ENCODE peak calls at places on chromosomes 11 and 22, in seven cellular contexts. L is retinal pigment epithelial cell, G is GM23338, P is NCI-H1930, O is AG04450, Y is GDM1, X is breast epithelium. C is an unnamed sample.
A peak's percentile ranks its signal among the peaks of the same experiment; 100 is the strongest.

GRCh38 chr11:115696472-115697011 is 192.3 kb upstream of the CADM1 start:
- DNase-seq in P (no peak), Y (no peak), L (no peak), O (no peak), X (no peak), G (no peak), C (no peak)

GRCh38 chr22:33000342-33001280 is 57.6 kb downstream of the SYN3 start:
- DNase-seq in L (no peak), G (peak; percentile 92), O (no peak), P (peak; percentile 30), Y (no peak), X (peak; percentile 61), C (peak; percentile 89)

GRCh38 chr22:42229455-42230149 is 40.9 kb downstream of the TCF20 start:
- DNase-seq in G (no peak), O (no peak), L (no peak), Y (no peak), X (no peak), P (no peak), C (no peak)

GRCh38 chr11:94507485-94507884 is 4.8 kb upstream of the C11orf97 start:
- DNase-seq in O (no peak), G (no peak), P (no peak), Y (no peak), L (no peak), X (no peak), C (no peak)

GRCh38 chr11:116605543-116605942 is 167.2 kb downstream of the BUD13 start:
- DNase-seq in O (no peak), L (peak; percentile 1), P (no peak), G (peak; percentile 95), X (peak; percentile 57), Y (peak; percentile 22), C (peak; percentile 95)

GRCh38 chr22:27980424-27981148 is 61.5 kb upstream of the PITPNB start:
- DNase-seq in L (no peak), G (peak; percentile 79), P (no peak), X (no peak), Y (no peak), O (no peak), C (peak; percentile 73)

GRCh38 chr11:125416993-125417935 is 78.8 kb downstream of the FEZ1 start:
- DNase-seq in O (no peak), G (no peak), P (no peak), X (no peak), L (no peak), Y (no peak), C (no peak)

GRCh38 chr11:109037856-109038780 is 373.2 kb downstream of the DDX10 start:
- DNase-seq in O (no peak), X (no peak), Y (no peak), L (peak; percentile 86), G (no peak), P (no peak), C (no peak)

GRCh38 chr11:21798216-21798615 is 394.7 kb upstream of the ANO5 start:
- DNase-seq in O (no peak), P (no peak), X (no peak), Y (no peak), G (no peak), L (no peak), C (no peak)

GRCh38 chr11:111795333-111795985 is 29.3 kb upstream of the PPP2R1B start:
- DNase-seq in X (no peak), P (no peak), G (no peak), O (peak; percentile 39), Y (no peak), L (no peak), C (no peak)

GRCh38 chr11:68337399-68337835 is 25.0 kb downstream of the LRP5 start:
- DNase-seq in P (no peak), G (no peak), X (no peak), O (no peak), Y (peak; percentile 86), L (no peak), C (no peak)

C was measured in WTC11.